ENCODE peak calls at places on chromosomes 6 and 20, in four cellular contexts. G is fibroblast of pulmonary artery, I is neural progenitor cell, C is fibroblast of mammary gland. B is an unnamed sample.

GRCh38 chr6:151763938-151764680 is 43.4 kb upstream of the ESR1 start:
- DNase-seq in G (peak), I (peak), C (peak), B (peak)

GRCh38 chr6:120903836-120904235 is 430.4 kb downstream of the TBC1D32 start:
- DNase-seq in G (no peak), C (no peak), I (peak), B (no peak)

GRCh38 chr6:14441371-14441781 is 323.8 kb downstream of the CD83 start:
- DNase-seq in I (peak), G (peak), C (peak), B (no peak)

GRCh38 chr6:28137458-28138020 is 4.1 kb upstream of the ZKSCAN8 start:
- DNase-seq in C (peak), G (peak), I (no peak), B (peak)

GRCh38 chr6:90681863-90682262 is 95.0 kb upstream of the MAP3K7 start:
- DNase-seq in I (no peak), C (no peak), G (no peak), B (no peak)

GRCh38 chr6:44386364-44386928 is 1.1 kb upstream of the CDC5L start:
- DNase-seq in I (no peak), C (no peak), G (no peak), B (no peak)

GRCh38 chr20:8018928-8019177 is 708 bp downstream of the TMX4 start:
- DNase-seq in C (no peak), I (no peak), G (peak), B (peak)

GRCh38 chr20:62959101-62959971 is 6.8 kb downstream of the SLC17A9 start:
- DNase-seq in C (no peak), G (no peak), I (no peak), B (no peak)

GRCh38 chr20:60586417-60587105 is 628.3 kb downstream of the CDH26 start:
- DNase-seq in I (no peak), C (no peak), G (no peak), B (no peak)

GRCh38 chr20:47664068-47664437 is 121.2 kb downstream of the SULF2 start:
- DNase-seq in G (no peak), C (no peak), I (no peak), B (no peak)

GRCh38 chr20:61874421-61875068 is 191.1 kb downstream of the TAF4 start:
- DNase-seq in I (peak), G (no peak), C (peak), B (peak)

GRCh38 chr6:42969431-42969830 is 8.9 kb downstream of the GNMT start:
- DNase-seq in I (no peak), C (no peak), G (no peak), B (no peak)

GRCh38 chr6:137016366-137016765 is 28.4 kb downstream of the IL20RA start:
- DNase-seq in I (no peak), G (peak), C (no peak), B (peak)

GRCh38 chr6:21085206-21085605 is 508.3 kb upstream of the SOX4 start:
- DNase-seq in C (no peak), G (no peak), I (no peak), B (no peak)

GRCh38 chr6:163159110-163159509 is 255.4 kb upstream of the QKI start:
- DNase-seq in I (no peak), C (no peak), G (no peak), B (no peak)
- TF ChIP-seq CTCF in I (no peak), C (no peak), G (no peak), B (no peak)

DNA sequence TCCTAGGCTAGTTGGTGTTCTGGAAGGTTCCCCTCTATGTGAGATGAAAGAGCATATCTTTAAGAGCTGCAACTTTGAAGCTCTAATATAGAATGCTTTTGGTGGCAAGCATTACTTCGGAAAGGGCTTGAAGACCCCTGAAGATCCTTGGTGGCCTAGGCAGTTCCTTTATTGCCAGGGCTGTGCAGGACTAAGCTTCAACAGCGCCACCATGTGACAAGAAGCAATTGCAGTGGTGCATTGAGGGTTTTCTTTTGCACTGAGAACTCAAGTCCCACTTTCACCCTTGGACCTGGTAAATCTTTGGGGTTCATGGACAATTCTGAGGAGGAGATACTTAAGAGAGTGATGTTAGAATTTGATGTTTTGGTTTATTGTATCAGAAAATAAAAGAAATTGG is 237.4 kb upstream of the GMDS start:
- DNase-seq in I (no peak), C (no peak), G (no peak), B (no peak)
- TF ChIP-seq CTCF in I (peak), C (peak), G (no peak), B (peak)

DNA sequence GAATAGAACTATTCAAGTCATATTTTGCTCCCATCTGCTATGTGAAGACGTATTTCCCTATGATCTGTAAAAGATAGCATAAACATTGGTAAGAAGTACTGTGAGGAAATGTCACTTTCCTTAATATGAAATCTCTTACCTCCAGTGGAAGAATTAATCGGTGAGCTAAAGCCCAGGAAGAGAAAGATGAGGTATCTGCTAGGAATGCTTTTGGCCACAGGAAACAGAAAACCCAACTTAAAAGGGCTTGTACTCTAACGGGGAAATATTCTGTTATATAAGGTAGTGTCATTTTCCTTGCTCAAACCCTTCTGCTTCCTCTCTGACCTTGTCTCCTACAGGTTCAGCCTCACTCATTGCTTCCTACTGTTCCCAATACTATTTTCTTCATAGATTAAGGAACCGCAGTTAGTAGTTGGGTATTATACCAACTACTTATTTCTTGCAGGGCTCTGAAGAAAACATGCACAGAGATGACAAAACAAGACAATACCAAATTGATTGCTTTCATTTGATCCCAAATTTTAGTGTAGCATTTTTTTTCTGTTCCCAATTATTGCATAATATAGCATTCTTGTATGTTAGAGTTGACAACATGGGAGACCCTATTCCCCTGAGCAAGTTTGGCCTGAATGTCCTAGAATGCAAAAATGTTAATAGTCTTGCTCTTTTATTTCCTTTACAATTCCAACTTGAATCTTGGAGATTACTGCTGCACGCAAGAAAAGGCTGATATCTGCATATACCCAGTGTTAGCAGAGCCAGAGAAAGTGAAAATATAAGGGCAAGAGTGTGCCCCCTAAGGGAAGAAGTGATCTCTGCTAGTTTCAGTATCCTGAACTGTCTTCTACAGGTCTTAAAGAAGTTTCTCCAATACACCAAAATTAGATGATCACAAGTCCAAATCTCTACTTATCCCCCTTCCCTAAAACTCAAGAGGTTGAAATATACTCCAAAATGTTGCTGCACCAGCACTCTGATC is 65.3 kb downstream of the AFG1L start:
- DNase-seq in I (no peak), G (no peak), C (peak), B (peak)
- TF ChIP-seq CTCF in I (peak), G (peak), C (peak), B (peak)

GRCh38 chr6:33995873-33996475 is 149.9 kb downstream of the GRM4 start:
- DNase-seq in I (no peak), C (no peak), G (no peak), B (peak)
- TF ChIP-seq CTCF in I (no peak), C (no peak), G (no peak), B (no peak)